ENCODE peak calls at places on chromosomes 5 and 9, in seven cellular contexts. L is sigmoid colon; G is Peyer's patch; J is HCT116; Q is PC-9; D is CD4-positive, alpha-beta memory T cell; Z is fibroblast of lung. F is an unnamed sample.

GRCh38 chr9:69835412-69836080 is 14.9 kb downstream of the CFAP95 start:
- DNase-seq in L (no peak), G (no peak), J (no peak), Q (no peak), D (no peak), Z (no peak), F (no peak)

GRCh38 chr9:112503170-112503569 is 16.5 kb downstream of the KIAA1958 start:
- DNase-seq in L (no peak), G (no peak), J (no peak), Q (no peak), D (no peak), Z (no peak), F (no peak)

GRCh38 chr9:6566409-6567139 is 79.0 kb downstream of the GLDC start:
- DNase-seq in L (no peak), G (no peak), J (peak; percentile 95), Q (peak; percentile 43), D (no peak), Z (peak; percentile 99), F (no peak)

GRCh38 chr5:153480401-153480800 is 10.1 kb upstream of the GRIA1 start:
- DNase-seq in L (no peak), G (no peak), J (no peak), Q (no peak), D (no peak), Z (peak; percentile 7), F (no peak)

GRCh38 chr5:33049845-33050244 is 338.7 kb downstream of the NPR3 start:
- DNase-seq in L (no peak), G (no peak), J (peak; percentile 78), Q (peak; percentile 86), D (no peak), Z (peak; percentile 97), F (no peak)

GRCh38 chr5:138245717-138246116 is 28.7 kb downstream of the GFRA3 start:
- DNase-seq in L (no peak), G (no peak), J (no peak), Q (no peak), D (no peak), Z (no peak), F (no peak)

GRCh38 chr5:136620016-136620419 is 254.7 kb upstream of the TRPC7 start:
- DNase-seq in L (no peak), G (no peak), J (no peak), Q (peak; percentile 25), D (no peak), Z (peak; percentile 70), F (no peak)

GRCh38 chr9:91729558-91729842 is 220.5 kb downstream of the ROR2 start:
- DNase-seq in L (no peak), G (no peak), J (no peak), Q (no peak), D (no peak), Z (no peak), F (no peak)

GRCh38 chr5:107557051-107557658 is 113.6 kb downstream of the EFNA5 start:
- DNase-seq in L (no peak), G (no peak), J (peak; percentile 59), Q (peak; percentile 95), D (no peak), Z (peak; percentile 59), F (no peak)

GRCh38 chr5:172420215-172420934 is 34.0 kb downstream of the SH3PXD2B start:
- DNase-seq in L (peak; percentile 93), G (no peak), J (peak; percentile 60), Q (peak; percentile 91), D (peak; percentile 0), Z (peak; percentile 98), F (no peak)

DNA sequence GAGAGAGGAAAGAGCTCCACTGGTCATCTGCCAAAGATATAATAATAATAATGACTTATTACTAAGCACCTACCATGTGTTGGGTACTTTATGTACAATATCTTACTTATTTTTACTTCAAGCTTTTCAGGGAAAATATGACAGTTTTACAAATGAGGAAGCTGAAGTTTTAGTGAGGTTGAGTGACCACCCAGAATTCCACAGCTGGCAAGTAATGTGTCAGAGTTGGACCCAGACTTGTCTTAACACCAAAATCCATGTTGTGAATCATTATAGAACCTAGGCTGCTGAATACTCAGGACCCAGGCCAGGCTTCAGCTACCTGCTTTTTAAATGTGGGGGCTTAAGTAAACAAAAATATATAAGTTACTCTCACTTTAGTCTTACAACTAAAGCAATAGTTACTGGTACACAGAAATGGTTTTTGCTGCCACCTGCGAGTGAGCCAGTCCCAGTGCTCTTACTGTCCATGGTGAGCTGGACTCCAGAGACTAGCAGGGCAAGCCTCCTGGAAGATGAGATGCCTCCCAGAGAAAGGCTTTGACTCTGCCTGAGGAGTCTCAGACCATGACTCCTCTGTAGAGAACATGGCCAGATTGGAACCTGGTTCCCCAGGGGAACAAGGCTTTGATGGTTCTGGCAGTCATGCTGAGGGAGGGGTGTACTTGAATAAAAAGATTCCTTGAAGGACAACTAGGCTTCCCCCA is 29.9 kb downstream of the RUSC2 start:
- DNase-seq in L (no peak), G (no peak), J (no peak), Q (no peak), D (no peak), Z (peak; percentile 62), F (no peak)
- H3K4me3 ChIP-seq in L (no peak overlapping the region), G (no peak overlapping the region), J (no peak overlapping the region), Q (no peak overlapping the region), D (no peak overlapping the region), Z (no peak overlapping the region), F (no peak overlapping the region)

DNA sequence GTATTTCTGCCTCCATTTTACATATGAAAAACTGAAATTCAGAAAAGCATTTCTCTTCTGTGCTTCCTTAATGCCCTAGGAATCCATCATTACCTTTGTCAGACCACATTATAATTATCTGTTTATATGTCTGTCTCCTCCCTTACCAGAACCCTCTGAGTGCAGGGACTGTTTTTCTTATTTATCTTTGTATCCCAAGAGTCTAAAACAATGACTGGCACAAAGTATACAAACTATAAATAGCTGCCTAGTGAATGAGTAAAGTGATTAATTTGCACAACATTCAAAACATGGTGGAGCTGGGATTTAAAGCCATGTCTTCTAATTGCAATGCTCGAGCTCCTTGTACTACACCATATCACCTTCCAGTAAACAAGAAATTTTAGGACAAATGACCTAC is 49.3 kb upstream of the HK3 start:
- DNase-seq in L (no peak), G (no peak), J (no peak), Q (no peak), D (no peak), Z (no peak), F (no peak)
- H3K36me3 ChIP-seq in L (peaks cover 5% of the 10 kb centered on the region), G (peaks cover 70% of the 10 kb centered on the region), J (peaks cover 22% of the 10 kb centered on the region), Q (peaks cover 30% of the 10 kb centered on the region), D (peaks cover 13% of the 10 kb centered on the region), Z (peaks cover 5% of the 10 kb centered on the region), F (peaks cover 40% of the 10 kb centered on the region)

DNA sequence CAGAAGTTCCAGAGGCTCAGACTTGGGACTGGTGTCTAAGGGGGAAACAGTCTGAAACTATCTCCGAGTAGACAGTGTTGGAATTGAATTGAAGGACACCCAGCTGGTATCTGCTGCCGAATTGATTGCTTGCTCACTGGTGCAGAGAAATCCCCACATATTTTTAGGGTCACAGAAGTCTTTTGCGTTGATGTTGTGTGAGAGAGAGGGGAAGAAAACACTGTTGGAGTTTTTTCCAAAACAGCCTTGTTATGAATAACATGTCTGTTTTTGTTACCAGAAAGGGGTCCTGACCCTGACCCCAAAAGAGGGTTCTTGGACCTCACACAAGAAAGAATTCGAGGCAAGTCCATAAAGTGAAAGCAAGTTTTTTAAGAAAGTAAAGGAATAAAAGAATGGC is 81.3 kb downstream of the ALDH7A1 start:
- DNase-seq in L (no peak), G (no peak), J (no peak), Q (no peak), D (no peak), Z (no peak), F (no peak)
- H3K4me3 ChIP-seq in L (no peak overlapping the region), G (no peak overlapping the region), J (no peak overlapping the region), Q (no peak overlapping the region), D (no peak overlapping the region), Z (no peak overlapping the region), F (no peak overlapping the region)

DNA sequence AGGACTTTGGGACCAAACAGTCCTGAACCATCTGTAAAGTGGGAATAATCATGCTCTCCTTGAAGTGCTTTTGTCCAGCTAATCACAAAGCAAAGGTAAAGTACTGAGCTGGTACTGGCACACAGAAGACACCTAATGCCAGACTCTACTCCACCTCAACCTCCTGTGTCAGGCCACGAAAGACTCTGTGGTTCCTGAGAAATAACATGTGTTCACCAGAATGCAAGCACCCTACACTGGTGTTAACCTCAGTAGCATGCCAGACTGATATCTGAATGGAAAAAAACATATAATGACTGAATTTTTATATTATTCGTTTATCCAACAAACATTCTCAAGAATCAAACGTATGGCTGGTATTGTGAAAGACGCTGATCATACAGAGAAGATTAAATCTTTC is 97.1 kb upstream of the IFNE start:
- DNase-seq in L (no peak), G (no peak), J (no peak), Q (no peak), D (peak; percentile 39), Z (peak; percentile 86), F (peak; percentile 9)
- H3K36me3 ChIP-seq in L (no peaks in the 10 kb centered on the region), G (no peaks in the 10 kb centered on the region), J (peaks cover 11% of the 10 kb centered on the region), Q (no peaks in the 10 kb centered on the region), D (no peaks in the 10 kb centered on the region), Z (no peaks in the 10 kb centered on the region), F (no peaks in the 10 kb centered on the region)

GRCh38 chr9:95003694-95004451 is 277.4 kb downstream of the AOPEP start:
- DNase-seq in L (peak; percentile 86), G (no peak), J (no peak), Q (peak; percentile 56), D (peak; percentile 6), Z (peak; percentile 69), F (no peak)

GRCh38 chr9:94997727-94998126 is 271.2 kb downstream of the AOPEP start:
- DNase-seq in L (no peak), G (no peak), J (no peak), Q (no peak), D (no peak), Z (no peak), F (no peak)

GRCh38 chr9:95001720-95002119 is 275.2 kb downstream of the AOPEP start:
- DNase-seq in L (no peak), G (no peak), J (no peak), Q (no peak), D (no peak), Z (no peak), F (no peak)

GRCh38 chr9:94999832-95000231 is 273.3 kb downstream of the AOPEP start:
- DNase-seq in L (no peak), G (no peak), J (no peak), Q (no peak), D (no peak), Z (no peak), F (no peak)

DNA sequence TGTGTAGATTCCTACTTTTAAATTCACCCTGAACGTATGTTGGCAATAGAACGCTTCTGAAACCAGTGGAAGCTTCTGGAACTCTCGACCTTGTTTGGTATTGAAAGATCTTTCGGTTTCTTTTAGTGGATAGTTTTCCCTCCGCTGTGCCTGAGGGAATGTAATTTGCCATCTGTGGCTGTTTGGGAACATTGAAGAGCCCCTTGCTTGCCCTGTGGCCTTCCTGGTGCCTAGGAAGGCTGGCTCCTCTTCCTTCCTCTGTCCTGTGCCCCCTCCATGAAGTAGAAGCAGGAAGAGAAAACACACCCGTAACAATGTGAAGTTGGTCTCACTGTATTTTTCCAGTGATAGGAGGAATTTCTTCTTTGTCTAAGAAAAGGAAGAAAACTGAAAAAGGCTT is 274.3 kb downstream of the AOPEP start:
- DNase-seq in L (no peak), G (no peak), J (no peak), Q (no peak), D (no peak), Z (no peak), F (no peak)
- H3K4me3 ChIP-seq in L (peak overlapping the region; percentile 25), G (no peak overlapping the region), J (no peak overlapping the region), Q (no peak overlapping the region), D (no peak overlapping the region), Z (no peak overlapping the region), F (no peak overlapping the region)